ENCODE peak calls at places on chromosome 12, in eight cellular contexts. W is fibroblast of pulmonary artery, A is hippocampal formation, F is GOT3, J is fibroblast of mammary gland, T is GM13976, E is neural crest cell, C is WERI-Rb-1. B is an unnamed sample.

GRCh38 chr12:7927470-7927869 is 8.5 kb downstream of the SLC2A3 start:
- DNase-seq in W (no peak), A (no peak), F (no peak), J (no peak), T (no peak), E (no peak), C (no peak), B (no peak)

GRCh38 chr12:67469666-67470065 is 178.9 kb upstream of the DYRK2 start:
- DNase-seq in W (no peak), A (no peak), F (no peak), J (no peak), T (no peak), E (no peak), C (no peak), B (no peak)

GRCh38 chr12:121516437-121517011 is 64.3 kb downstream of the KDM2B start:
- DNase-seq in W (no peak), A (no peak), F (no peak), J (no peak), T (no peak), E (no peak), C (no peak), B (no peak)

GRCh38 chr12:108400900-108401480 is 61.9 kb upstream of the CMKLR1 start:
- DNase-seq in W (no peak), A (no peak), F (no peak), J (no peak), T (no peak), E (no peak), C (no peak), B (no peak)

GRCh38 chr12:112532106-112532505 is 113.4 kb downstream of the PTPN11 start:
- DNase-seq in W (no peak), A (no peak), F (no peak), J (no peak), T (no peak), E (no peak), C (no peak), B (no peak)

GRCh38 chr12:13124661-13125505 is 21.4 kb upstream of the GSG1 start:
- DNase-seq in W (peak), A (no peak), F (no peak), J (peak), T (no peak), E (no peak), C (no peak), B (no peak)

GRCh38 chr12:12721251-12721689 is 4.1 kb downstream of the CDKN1B start:
- DNase-seq in W (no peak), A (no peak), F (no peak), J (no peak), T (no peak), E (no peak), C (no peak), B (no peak)

GRCh38 chr12:53984901-53985357 is at the start of gene HOXC10:
- DNase-seq in W (peak), A (peak), F (peak), J (peak), T (peak), E (peak), C (peak), B (peak)

GRCh38 chr12:54011665-54012532 is 3.1 kb downstream of the HOXC8 start:
- DNase-seq in W (no peak), A (no peak), F (no peak), J (no peak), T (no peak), E (no peak), C (no peak), B (no peak)

GRCh38 chr12:95583933-95584332 is 32.7 kb upstream of the USP44 start:
- DNase-seq in W (no peak), A (no peak), F (no peak), J (no peak), T (no peak), E (no peak), C (no peak), B (no peak)

GRCh38 chr12:120928864-120929652 is 24.9 kb upstream of the SPPL3 start:
- DNase-seq in W (no peak), A (no peak), F (no peak), J (no peak), T (no peak), E (no peak), C (no peak), B (no peak)

GRCh38 chr12:26275313-26276257 is 80.2 kb downstream of the SSPN start:
- DNase-seq in W (peak), A (no peak), F (no peak), J (peak), T (no peak), E (no peak), C (no peak), B (no peak)

GRCh38 chr12:2288875-2289274 is 236.1 kb downstream of the CACNA1C start:
- DNase-seq in W (no peak), A (no peak), F (no peak), J (no peak), T (no peak), E (no peak), C (no peak), B (no peak)